ENCODE peak calls at places on chromosomes 2 and 18, in ten cellular contexts. One of them, this sample, is unnamed.

GRCh38 chr2:214695789-214696188 is 113.7 kb downstream of the BARD1 start:
- DNase-seq in tibial artery: no peak
- DNase-seq in left colon: no peak
- DNase-seq in islet precursor cell: no peak
- DNase-seq in stimulated activated naive CD8-positive, alpha-beta T cell treated with anti-CD3 and anti-CD28 coated beads, Interleukin-15, Interleukin-2, amounts not matched to agents 100 U/mL and 50 U/mL, for 24 hours: no peak
- DNase-seq in ELR: peak; percentile 46
- DNase-seq in NCI-H345: no peak
- DNase-seq in NAMALWA: no peak
- DNase-seq in progenitor cell of endocrine pancreas: no peak
- DNase-seq in ovary: no peak
- DNase-seq in this sample: no peak

GRCh38 chr2:67566958-67567635 is 170.0 kb downstream of the ETAA1 start:
- DNase-seq in stimulated activated naive CD8-positive, alpha-beta T cell treated with anti-CD3 and anti-CD28 coated beads, Interleukin-15, Interleukin-2, amounts not matched to agents 100 U/mL and 50 U/mL, for 24 hours: no peak
- DNase-seq in tibial artery: no peak
- DNase-seq in NAMALWA: no peak
- DNase-seq in ELR: peak; percentile 55
- DNase-seq in islet precursor cell: no peak
- DNase-seq in NCI-H345: no peak
- DNase-seq in progenitor cell of endocrine pancreas: no peak
- DNase-seq in ovary: no peak
- DNase-seq in left colon: no peak
- DNase-seq in this sample: no peak

GRCh38 chr2:230226090-230226551 is 585 bp downstream of the SP140 start:
- DNase-seq in progenitor cell of endocrine pancreas: no peak
- DNase-seq in tibial artery: no peak
- DNase-seq in left colon: no peak
- DNase-seq in ELR: no peak
- DNase-seq in islet precursor cell: no peak
- DNase-seq in stimulated activated naive CD8-positive, alpha-beta T cell treated with anti-CD3 and anti-CD28 coated beads, Interleukin-15, Interleukin-2, amounts not matched to agents 100 U/mL and 50 U/mL, for 24 hours: no peak
- DNase-seq in NAMALWA: peak; percentile 89
- DNase-seq in NCI-H345: no peak
- DNase-seq in ovary: no peak
- DNase-seq in this sample: no peak

GRCh38 chr18:64707052-64707451 is 558.2 kb upstream of the LINC00305 start:
- DNase-seq in stimulated activated naive CD8-positive, alpha-beta T cell treated with anti-CD3 and anti-CD28 coated beads, Interleukin-15, Interleukin-2, amounts not matched to agents 100 U/mL and 50 U/mL, for 24 hours: no peak
- DNase-seq in islet precursor cell: no peak
- DNase-seq in ELR: no peak
- DNase-seq in NCI-H345: no peak
- DNase-seq in ovary: no peak
- DNase-seq in NAMALWA: no peak
- DNase-seq in left colon: no peak
- DNase-seq in progenitor cell of endocrine pancreas: no peak
- DNase-seq in tibial artery: no peak
- DNase-seq in this sample: no peak

GRCh38 chr2:1728821-1729220 is 15.5 kb downstream of the PXDN start:
- DNase-seq in left colon: peak; percentile 65
- DNase-seq in islet precursor cell: peak; percentile 83
- DNase-seq in progenitor cell of endocrine pancreas: no peak
- DNase-seq in NCI-H345: peak; percentile 83
- DNase-seq in ELR: no peak
- DNase-seq in tibial artery: peak; percentile 75
- DNase-seq in stimulated activated naive CD8-positive, alpha-beta T cell treated with anti-CD3 and anti-CD28 coated beads, Interleukin-15, Interleukin-2, amounts not matched to agents 100 U/mL and 50 U/mL, for 24 hours: no peak
- DNase-seq in ovary: no peak
- DNase-seq in NAMALWA: no peak
- DNase-seq in this sample: no peak

GRCh38 chr2:172248381-172249173 is 145.9 kb upstream of the DLX2 start:
- DNase-seq in left colon: no peak
- DNase-seq in stimulated activated naive CD8-positive, alpha-beta T cell treated with anti-CD3 and anti-CD28 coated beads, Interleukin-15, Interleukin-2, amounts not matched to agents 100 U/mL and 50 U/mL, for 24 hours: no peak
- DNase-seq in progenitor cell of endocrine pancreas: no peak
- DNase-seq in ovary: no peak
- DNase-seq in NCI-H345: no peak
- DNase-seq in NAMALWA: no peak
- DNase-seq in ELR: peak; percentile 97
- DNase-seq in tibial artery: no peak
- DNase-seq in islet precursor cell: peak; percentile 91
- DNase-seq in this sample: no peak

GRCh38 chr2:142190805-142191204 is 60.0 kb upstream of the LRP1B start:
- DNase-seq in progenitor cell of endocrine pancreas: no peak
- DNase-seq in tibial artery: no peak
- DNase-seq in ovary: no peak
- DNase-seq in left colon: no peak
- DNase-seq in NCI-H345: no peak
- DNase-seq in ELR: peak; percentile 57
- DNase-seq in islet precursor cell: peak; percentile 51
- DNase-seq in stimulated activated naive CD8-positive, alpha-beta T cell treated with anti-CD3 and anti-CD28 coated beads, Interleukin-15, Interleukin-2, amounts not matched to agents 100 U/mL and 50 U/mL, for 24 hours: no peak
- DNase-seq in NAMALWA: no peak
- DNase-seq in this sample: no peak

GRCh38 chr2:193895226-193895625 is 1700.5 kb upstream of the TMEFF2 start:
- DNase-seq in tibial artery: no peak
- DNase-seq in NCI-H345: no peak
- DNase-seq in left colon: no peak
- DNase-seq in NAMALWA: no peak
- DNase-seq in ovary: no peak
- DNase-seq in progenitor cell of endocrine pancreas: no peak
- DNase-seq in islet precursor cell: no peak
- DNase-seq in stimulated activated naive CD8-positive, alpha-beta T cell treated with anti-CD3 and anti-CD28 coated beads, Interleukin-15, Interleukin-2, amounts not matched to agents 100 U/mL and 50 U/mL, for 24 hours: no peak
- DNase-seq in ELR: peak; percentile 3
- DNase-seq in this sample: no peak

GRCh38 chr18:69804776-69805501 is 142.7 kb downstream of the CD226 start:
- DNase-seq in progenitor cell of endocrine pancreas: no peak
- DNase-seq in ovary: no peak
- DNase-seq in tibial artery: no peak
- DNase-seq in NAMALWA: no peak
- DNase-seq in left colon: no peak
- DNase-seq in islet precursor cell: no peak
- DNase-seq in ELR: no peak
- DNase-seq in stimulated activated naive CD8-positive, alpha-beta T cell treated with anti-CD3 and anti-CD28 coated beads, Interleukin-15, Interleukin-2, amounts not matched to agents 100 U/mL and 50 U/mL, for 24 hours: no peak
- DNase-seq in NCI-H345: no peak
- DNase-seq in this sample: no peak

GRCh38 chr2:71613953-71614925 is 160.9 kb downstream of the DYSF start:
- DNase-seq in islet precursor cell: peak; percentile 50
- DNase-seq in ELR: no peak
- DNase-seq in tibial artery: peak; percentile 58
- DNase-seq in stimulated activated naive CD8-positive, alpha-beta T cell treated with anti-CD3 and anti-CD28 coated beads, Interleukin-15, Interleukin-2, amounts not matched to agents 100 U/mL and 50 U/mL, for 24 hours: no peak
- DNase-seq in NAMALWA: no peak
- DNase-seq in left colon: peak; percentile 12
- DNase-seq in NCI-H345: no peak
- DNase-seq in ovary: no peak
- DNase-seq in progenitor cell of endocrine pancreas: peak; percentile 5
- DNase-seq in this sample: no peak

GRCh38 chr2:239162141-239162821 is 238.5 kb downstream of the HDAC4 start:
- DNase-seq in NCI-H345: no peak
- DNase-seq in tibial artery: peak; percentile 57
- DNase-seq in islet precursor cell: peak; percentile 42
- DNase-seq in ELR: no peak
- DNase-seq in progenitor cell of endocrine pancreas: no peak
- DNase-seq in NAMALWA: no peak
- DNase-seq in ovary: no peak
- DNase-seq in left colon: peak; percentile 20
- DNase-seq in stimulated activated naive CD8-positive, alpha-beta T cell treated with anti-CD3 and anti-CD28 coated beads, Interleukin-15, Interleukin-2, amounts not matched to agents 100 U/mL and 50 U/mL, for 24 hours: no peak
- DNase-seq in this sample: no peak

GRCh38 chr2:105061560-105061959 is 23.7 kb downstream of the MRPS9 start:
- DNase-seq in progenitor cell of endocrine pancreas: no peak
- DNase-seq in ovary: no peak
- DNase-seq in NCI-H345: no peak
- DNase-seq in tibial artery: no peak
- DNase-seq in ELR: no peak
- DNase-seq in NAMALWA: no peak
- DNase-seq in islet precursor cell: no peak
- DNase-seq in stimulated activated naive CD8-positive, alpha-beta T cell treated with anti-CD3 and anti-CD28 coated beads, Interleukin-15, Interleukin-2, amounts not matched to agents 100 U/mL and 50 U/mL, for 24 hours: no peak
- DNase-seq in left colon: no peak
- DNase-seq in this sample: no peak

GRCh38 chr2:11726384-11726783 is 20.0 kb upstream of the LPIN1 start:
- DNase-seq in progenitor cell of endocrine pancreas: no peak
- DNase-seq in islet precursor cell: no peak
- DNase-seq in left colon: no peak
- DNase-seq in NCI-H345: no peak
- DNase-seq in tibial artery: no peak
- DNase-seq in ovary: no peak
- DNase-seq in ELR: no peak
- DNase-seq in stimulated activated naive CD8-positive, alpha-beta T cell treated with anti-CD3 and anti-CD28 coated beads, Interleukin-15, Interleukin-2, amounts not matched to agents 100 U/mL and 50 U/mL, for 24 hours: no peak
- DNase-seq in NAMALWA: no peak
- DNase-seq in this sample: no peak

GRCh38 chr18:26051845-26052244 is 38.6 kb downstream of the SS18 start:
- DNase-seq in islet precursor cell: no peak
- DNase-seq in NAMALWA: no peak
- DNase-seq in ELR: peak; percentile 1
- DNase-seq in ovary: no peak
- DNase-seq in stimulated activated naive CD8-positive, alpha-beta T cell treated with anti-CD3 and anti-CD28 coated beads, Interleukin-15, Interleukin-2, amounts not matched to agents 100 U/mL and 50 U/mL, for 24 hours: no peak
- DNase-seq in progenitor cell of endocrine pancreas: no peak
- DNase-seq in NCI-H345: no peak
- DNase-seq in tibial artery: no peak
- DNase-seq in left colon: no peak
- DNase-seq in this sample: peak; percentile 48

GRCh38 chr18:39527465-39527864 is 1961.9 kb upstream of the CELF4 start:
- DNase-seq in left colon: no peak
- DNase-seq in ELR: no peak
- DNase-seq in NAMALWA: no peak
- DNase-seq in tibial artery: no peak
- DNase-seq in progenitor cell of endocrine pancreas: no peak
- DNase-seq in stimulated activated naive CD8-positive, alpha-beta T cell treated with anti-CD3 and anti-CD28 coated beads, Interleukin-15, Interleukin-2, amounts not matched to agents 100 U/mL and 50 U/mL, for 24 hours: no peak
- DNase-seq in NCI-H345: no peak
- DNase-seq in islet precursor cell: no peak
- DNase-seq in ovary: no peak
- DNase-seq in this sample: no peak

GRCh38 chr18:33757037-33757436 is 179.0 kb downstream of the ASXL3 start:
- DNase-seq in NCI-H345: no peak
- DNase-seq in NAMALWA: no peak
- DNase-seq in ELR: no peak
- DNase-seq in islet precursor cell: no peak
- DNase-seq in tibial artery: no peak
- DNase-seq in ovary: no peak
- DNase-seq in progenitor cell of endocrine pancreas: no peak
- DNase-seq in left colon: no peak
- DNase-seq in stimulated activated naive CD8-positive, alpha-beta T cell treated with anti-CD3 and anti-CD28 coated beads, Interleukin-15, Interleukin-2, amounts not matched to agents 100 U/mL and 50 U/mL, for 24 hours: no peak
- DNase-seq in this sample: no peak

GRCh38 chr2:7837232-7837760 is 844.6 kb upstream of the ID2 start:
- DNase-seq in progenitor cell of endocrine pancreas: no peak
- DNase-seq in ovary: no peak
- DNase-seq in ELR: no peak
- DNase-seq in NAMALWA: no peak
- DNase-seq in left colon: no peak
- DNase-seq in islet precursor cell: peak; percentile 72
- DNase-seq in stimulated activated naive CD8-positive, alpha-beta T cell treated with anti-CD3 and anti-CD28 coated beads, Interleukin-15, Interleukin-2, amounts not matched to agents 100 U/mL and 50 U/mL, for 24 hours: no peak
- DNase-seq in tibial artery: no peak
- DNase-seq in NCI-H345: no peak
- DNase-seq in this sample: no peak

GRCh38 chr2:28398101-28398834 is 5.6 kb downstream of the FOSL2 start:
- DNase-seq in progenitor cell of endocrine pancreas: no peak
- DNase-seq in ELR: peak; percentile 39
- DNase-seq in islet precursor cell: no peak
- DNase-seq in left colon: no peak
- DNase-seq in stimulated activated naive CD8-positive, alpha-beta T cell treated with anti-CD3 and anti-CD28 coated beads, Interleukin-15, Interleukin-2, amounts not matched to agents 100 U/mL and 50 U/mL, for 24 hours: no peak
- DNase-seq in ovary: peak; percentile 74
- DNase-seq in tibial artery: no peak
- DNase-seq in NAMALWA: no peak
- DNase-seq in NCI-H345: no peak
- DNase-seq in this sample: no peak

GRCh38 chr18:26083099-26083498 is 7.3 kb downstream of the SS18 start:
- DNase-seq in stimulated activated naive CD8-positive, alpha-beta T cell treated with anti-CD3 and anti-CD28 coated beads, Interleukin-15, Interleukin-2, amounts not matched to agents 100 U/mL and 50 U/mL, for 24 hours: no peak
- DNase-seq in left colon: no peak
- DNase-seq in NAMALWA: no peak
- DNase-seq in islet precursor cell: no peak
- DNase-seq in progenitor cell of endocrine pancreas: no peak
- DNase-seq in tibial artery: no peak
- DNase-seq in ELR: no peak
- DNase-seq in NCI-H345: no peak
- DNase-seq in ovary: no peak
- DNase-seq in this sample: no peak

GRCh38 chr2:181022652-181023051 is 42.2 kb downstream of the UBE2E3 start:
- DNase-seq in ovary: no peak
- DNase-seq in stimulated activated naive CD8-positive, alpha-beta T cell treated with anti-CD3 and anti-CD28 coated beads, Interleukin-15, Interleukin-2, amounts not matched to agents 100 U/mL and 50 U/mL, for 24 hours: no peak
- DNase-seq in ELR: no peak
- DNase-seq in tibial artery: no peak
- DNase-seq in NAMALWA: no peak
- DNase-seq in left colon: no peak
- DNase-seq in NCI-H345: no peak
- DNase-seq in islet precursor cell: no peak
- DNase-seq in progenitor cell of endocrine pancreas: no peak
- DNase-seq in this sample: no peak

GRCh38 chr2:239790721-239791120 is 234.4 kb downstream of the NDUFA10 start:
- DNase-seq in progenitor cell of endocrine pancreas: no peak
- DNase-seq in NAMALWA: no peak
- DNase-seq in stimulated activated naive CD8-positive, alpha-beta T cell treated with anti-CD3 and anti-CD28 coated beads, Interleukin-15, Interleukin-2, amounts not matched to agents 100 U/mL and 50 U/mL, for 24 hours: no peak
- DNase-seq in tibial artery: peak; percentile 51
- DNase-seq in left colon: no peak
- DNase-seq in islet precursor cell: peak; percentile 38
- DNase-seq in NCI-H345: no peak
- DNase-seq in ovary: peak; percentile 7
- DNase-seq in ELR: no peak
- DNase-seq in this sample: no peak

GRCh38 chr2:177393381-177393780 is 808 bp downstream of the AGPS start:
- DNase-seq in ELR: peak; percentile 32
- DNase-seq in left colon: no peak
- DNase-seq in NAMALWA: peak; percentile 30
- DNase-seq in stimulated activated naive CD8-positive, alpha-beta T cell treated with anti-CD3 and anti-CD28 coated beads, Interleukin-15, Interleukin-2, amounts not matched to agents 100 U/mL and 50 U/mL, for 24 hours: peak; percentile 13
- DNase-seq in NCI-H345: no peak
- DNase-seq in ovary: no peak
- DNase-seq in tibial artery: no peak
- DNase-seq in progenitor cell of endocrine pancreas: no peak
- DNase-seq in islet precursor cell: no peak
- DNase-seq in this sample: peak; percentile 57

GRCh38 chr18:48885266-48885950 is 65.4 kb downstream of the SMAD7 start:
- DNase-seq in ovary: no peak
- DNase-seq in NCI-H345: no peak
- DNase-seq in stimulated activated naive CD8-positive, alpha-beta T cell treated with anti-CD3 and anti-CD28 coated beads, Interleukin-15, Interleukin-2, amounts not matched to agents 100 U/mL and 50 U/mL, for 24 hours: no peak
- DNase-seq in NAMALWA: no peak
- DNase-seq in ELR: no peak
- DNase-seq in islet precursor cell: peak; percentile 81
- DNase-seq in left colon: no peak
- DNase-seq in tibial artery: peak; percentile 56
- DNase-seq in progenitor cell of endocrine pancreas: no peak
- DNase-seq in this sample: no peak

GRCh38 chr2:239329284-239329971 is 71.4 kb downstream of the HDAC4 start:
- DNase-seq in NCI-H345: no peak
- DNase-seq in islet precursor cell: peak; percentile 41
- DNase-seq in stimulated activated naive CD8-positive, alpha-beta T cell treated with anti-CD3 and anti-CD28 coated beads, Interleukin-15, Interleukin-2, amounts not matched to agents 100 U/mL and 50 U/mL, for 24 hours: no peak
- DNase-seq in progenitor cell of endocrine pancreas: no peak
- DNase-seq in ELR: no peak
- DNase-seq in NAMALWA: no peak
- DNase-seq in left colon: peak; percentile 86
- DNase-seq in tibial artery: peak; percentile 59
- DNase-seq in ovary: peak; percentile 50
- DNase-seq in this sample: no peak

GRCh38 chr2:229118947-229119346 is 152.1 kb downstream of the PID1 start:
- DNase-seq in NCI-H345: no peak
- DNase-seq in tibial artery: no peak
- DNase-seq in ELR: no peak
- DNase-seq in progenitor cell of endocrine pancreas: no peak
- DNase-seq in stimulated activated naive CD8-positive, alpha-beta T cell treated with anti-CD3 and anti-CD28 coated beads, Interleukin-15, Interleukin-2, amounts not matched to agents 100 U/mL and 50 U/mL, for 24 hours: no peak
- DNase-seq in left colon: no peak
- DNase-seq in islet precursor cell: no peak
- DNase-seq in ovary: no peak
- DNase-seq in NAMALWA: no peak
- DNase-seq in this sample: no peak

GRCh38 chr2:118013221-118013723 is 598 bp downstream of the CCDC93 start:
- DNase-seq in islet precursor cell: peak; percentile 73
- DNase-seq in progenitor cell of endocrine pancreas: peak; percentile 37
- DNase-seq in NAMALWA: peak; percentile 39
- DNase-seq in ELR: peak; percentile 40
- DNase-seq in tibial artery: peak; percentile 68
- DNase-seq in left colon: peak; percentile 53
- DNase-seq in ovary: peak; percentile 35
- DNase-seq in NCI-H345: peak; percentile 52
- DNase-seq in stimulated activated naive CD8-positive, alpha-beta T cell treated with anti-CD3 and anti-CD28 coated beads, Interleukin-15, Interleukin-2, amounts not matched to agents 100 U/mL and 50 U/mL, for 24 hours: peak; percentile 47
- DNase-seq in this sample: peak; percentile 46